ENCODE peak calls at places on chromosome 11, in ten cellular contexts. N, T, P, U, D, O, X, L, B and E are unnamed samples.

GRCh38 chr11:134575504-134576230 is 163.6 kb upstream of the B3GAT1 start:
- DNase-seq in N (no peak), T (no peak), P (peak), U (no peak), D (no peak), O (no peak), X (no peak), L (no peak), B (no peak), E (no peak)

GRCh38 chr11:47272706-47273105 is 2.8 kb downstream of the MADD start:
- DNase-seq in N (no peak), T (peak), P (no peak), U (no peak), D (no peak), O (no peak), X (no peak), L (no peak), B (no peak), E (no peak)

GRCh38 chr11:35802221-35802620 is 139.6 kb downstream of the TRIM44 start:
- DNase-seq in N (no peak), T (no peak), P (no peak), U (no peak), D (no peak), O (no peak), X (no peak), L (no peak), B (no peak), E (no peak)

GRCh38 chr11:19574916-19575315 is 137.7 kb upstream of the NAV2 start:
- DNase-seq in N (no peak), T (no peak), P (no peak), U (no peak), D (no peak), O (no peak), X (no peak), L (no peak), B (no peak), E (no peak)

GRCh38 chr11:95708681-95709080 is 80.9 kb downstream of the FAM76B start:
- DNase-seq in N (no peak), T (no peak), P (no peak), U (no peak), D (no peak), O (no peak), X (no peak), L (no peak), B (no peak), E (no peak)

GRCh38 chr11:38208951-38209350 is 1610.9 kb upstream of the RAG2 start:
- DNase-seq in N (no peak), T (no peak), P (no peak), U (no peak), D (no peak), O (no peak), X (no peak), L (no peak), B (no peak), E (no peak)

GRCh38 chr11:67268036-67268683 is 1.9 kb downstream of the GRK2 start:
- DNase-seq in N (no peak), T (no peak), P (no peak), U (no peak), D (no peak), O (peak), X (no peak), L (no peak), B (no peak), E (no peak)

GRCh38 chr11:108592591-108593213 is 866 bp downstream of the EXPH5 start:
- DNase-seq in N (no peak), T (peak), P (peak), U (no peak), D (no peak), O (peak), X (no peak), L (no peak), B (no peak), E (peak)

GRCh38 chr11:118691926-118692830 is 12.7 kb upstream of the TREH start:
- DNase-seq in N (no peak), T (no peak), P (no peak), U (peak), D (no peak), O (peak), X (no peak), L (no peak), B (no peak), E (no peak)

GRCh38 chr11:41319434-41319833 is 140.0 kb downstream of the LRRC4C start:
- DNase-seq in N (no peak), T (no peak), P (no peak), U (no peak), D (no peak), O (no peak), X (no peak), L (no peak), B (no peak), E (no peak)

GRCh38 chr11:9095421-9095820 is 4.0 kb upstream of the SCUBE2 start:
- DNase-seq in N (no peak), T (peak), P (peak), U (no peak), D (no peak), O (no peak), X (no peak), L (no peak), B (no peak), E (no peak)

GRCh38 chr11:31813242-31813960 is 2.3 kb upstream of the PAX6 start:
- DNase-seq in N (no peak), T (no peak), P (peak), U (no peak), D (no peak), O (no peak), X (no peak), L (no peak), B (no peak), E (no peak)

GRCh38 chr11:39569784-39570183 is 1889.7 kb downstream of the LRRC4C start:
- DNase-seq in N (no peak), T (no peak), P (no peak), U (no peak), D (no peak), O (no peak), X (no peak), L (no peak), B (no peak), E (no peak)

GRCh38 chr11:59754494-59754858 is 700 bp upstream of the STX3 start:
- DNase-seq in N (no peak), T (peak), P (no peak), U (no peak), D (no peak), O (peak), X (no peak), L (no peak), B (no peak), E (no peak)

GRCh38 chr11:85027346-85027745 is 599.8 kb downstream of the DLG2 start:
- DNase-seq in N (no peak), T (no peak), P (no peak), U (no peak), D (no peak), O (no peak), X (no peak), L (no peak), B (no peak), E (no peak)

GRCh38 chr11:110000045-110000502 is 93.1 kb upstream of the ZC3H12C start:
- DNase-seq in N (peak), T (peak), P (no peak), U (peak), D (peak), O (no peak), X (no peak), L (peak), B (no peak), E (no peak)

GRCh38 chr11:16184588-16184987 is 171.8 kb downstream of the SOX6 start:
- DNase-seq in N (peak), T (peak), P (no peak), U (peak), D (peak), O (no peak), X (no peak), L (no peak), B (no peak), E (no peak)

GRCh38 chr11:57071829-57072228 is 83.1 kb downstream of the OR5AK2 start:
- DNase-seq in N (no peak), T (no peak), P (no peak), U (no peak), D (no peak), O (no peak), X (no peak), L (no peak), B (no peak), E (no peak)

GRCh38 chr11:15947681-15948648 is 408.4 kb downstream of the SOX6 start:
- DNase-seq in N (no peak), T (no peak), P (peak), U (no peak), D (no peak), O (no peak), X (no peak), L (no peak), B (no peak), E (no peak)

GRCh38 chr11:118703563-118704106 is 24.2 kb upstream of the TREH start:
- DNase-seq in N (no peak), T (peak), P (no peak), U (no peak), D (no peak), O (no peak), X (no peak), L (no peak), B (no peak), E (no peak)

GRCh38 chr11:66112640-66113098 is 42.6 kb downstream of the PACS1 start:
- DNase-seq in N (no peak), T (no peak), P (no peak), U (peak), D (no peak), O (no peak), X (no peak), L (no peak), B (no peak), E (no peak)

GRCh38 chr11:99325807-99326206 is 305.1 kb downstream of the CNTN5 start:
- DNase-seq in N (peak), T (no peak), P (no peak), U (peak), D (peak), O (no peak), X (no peak), L (no peak), B (no peak), E (no peak)

GRCh38 chr11:109033627-109034340 is 368.9 kb downstream of the DDX10 start:
- DNase-seq in N (peak), T (no peak), P (no peak), U (peak), D (no peak), O (no peak), X (no peak), L (no peak), B (no peak), E (no peak)

GRCh38 chr11:12540913-12541587 is 133.2 kb upstream of the TEAD1 start:
- DNase-seq in N (peak), T (no peak), P (peak), U (peak), D (peak), O (no peak), X (no peak), L (no peak), B (no peak), E (no peak)

GRCh38 chr11:82174610-82175009 is 559.1 kb downstream of the FAM181B start:
- DNase-seq in N (no peak), T (peak), P (peak), U (peak), D (no peak), O (no peak), X (no peak), L (no peak), B (no peak), E (no peak)

GRCh38 chr11:15318814-15319213 is 204.1 kb downstream of the INSC start:
- DNase-seq in N (no peak), T (no peak), P (no peak), U (no peak), D (no peak), O (no peak), X (no peak), L (no peak), B (no peak), E (no peak)

GRCh38 chr11:132249256-132249655 is 878.8 kb downstream of the NTM start:
- DNase-seq in N (no peak), T (no peak), P (no peak), U (no peak), D (no peak), O (no peak), X (no peak), L (no peak), B (no peak), E (no peak)

DNA sequence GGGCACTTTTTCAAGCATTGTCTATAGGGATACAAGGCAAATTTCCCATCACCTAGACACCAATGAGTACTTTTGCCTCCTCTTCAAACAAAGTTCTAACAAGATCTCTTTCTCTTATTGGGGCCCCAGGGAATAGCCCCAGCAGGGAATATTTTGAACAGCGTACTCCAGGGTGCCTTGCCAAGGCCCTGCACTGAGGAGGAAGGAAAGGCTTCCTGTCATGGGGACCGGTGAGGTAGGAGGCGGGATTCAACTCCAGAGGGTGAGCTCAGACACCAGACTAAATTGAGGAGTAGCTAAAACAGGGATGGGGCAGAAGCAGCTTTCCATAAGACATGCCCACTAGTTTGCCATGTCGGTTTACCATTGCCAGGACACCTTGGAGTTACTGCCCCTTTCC is 28.0 kb upstream of the OR56B4 start:
- DNase-seq in N (no peak), T (no peak), P (no peak), U (no peak), D (no peak), O (no peak), X (no peak), L (no peak), B (no peak), E (no peak)
- TF ChIP-seq CTCF in N (no peak), T (no peak), P (no peak), U (no peak), D (no peak), O (no peak), X (no peak), L (no peak), B (no peak), E (no peak)

GRCh38 chr11:86484164-86484794 is 109.6 kb downstream of the CCDC81 start:
- DNase-seq in N (peak), T (peak), P (no peak), U (peak), D (peak), O (no peak), X (no peak), L (peak), B (no peak), E (peak)
- H3K27ac ChIP-seq in N (peak), T (no peak), P (no peak), U (peak), D (peak), O (no peak), X (peak), L (no peak), B (no peak), E (peak)

DNA sequence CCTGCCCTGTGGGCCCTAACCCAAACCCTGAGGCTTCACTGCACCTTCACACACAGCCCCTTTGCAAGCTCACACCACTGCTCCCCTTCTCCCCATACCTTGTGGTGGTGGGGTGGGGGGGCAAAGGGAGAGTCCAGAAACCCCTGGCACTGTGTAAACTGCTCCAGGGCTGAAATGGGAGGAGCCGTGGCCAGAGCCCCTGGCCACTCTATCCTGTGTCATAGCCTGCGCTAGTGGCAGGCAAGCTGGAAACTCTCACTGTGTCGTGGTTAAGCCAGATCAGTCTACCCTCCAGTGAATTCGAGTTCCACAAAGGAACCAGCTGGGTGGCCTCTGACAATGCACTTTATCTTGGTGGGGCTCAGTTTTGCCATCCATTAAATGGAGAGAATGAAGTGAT is 8.4 kb upstream of the SYT13 start:
- DNase-seq in N (no peak), T (no peak), P (no peak), U (no peak), D (no peak), O (no peak), X (no peak), L (no peak), B (no peak), E (no peak)
- H3K4me3 ChIP-seq in N (no peak), T (no peak), P (no peak), U (no peak), D (no peak), O (no peak), X (no peak), L (no peak), B (no peak), E (no peak)

GRCh38 chr11:70331901-70332300 is 61.4 kb downstream of the PPFIA1 start:
- DNase-seq in N (no peak), T (no peak), P (no peak), U (no peak), D (no peak), O (no peak), X (no peak), L (no peak), B (no peak), E (no peak)
- TF ChIP-seq CTCF in N (no peak), T (no peak), P (no peak), U (no peak), D (no peak), O (no peak), X (no peak), L (no peak), B (no peak), E (no peak)